ENCODE peak calls at places on chromosomes 6 and 20, in ten cellular contexts. B is activated CD4-positive, alpha-beta T cell treated with anti-CD3 and anti-CD28 coated beads, Interleukin-2, amount 10 ng/mL, durations not matched to agents 7 days and 5 days; H is pons; Z is RWPE1; M is WTC11; F is DMS 273 treated with DMSO at 0.1 percent for 48 hours; X is NCI-H1092 treated with DMSO at 0.1 percent for 48 hours; W is GDM1; K is AG08395; E is right atrium auricular region. I is an unnamed sample.

GRCh38 chr6:138815797-138816528 is 20.1 kb downstream of the ECT2L start:
- DNase-seq in H (peak), E (no peak), M (no peak), X (peak), W (peak), F (peak), B (no peak), Z (peak), K (peak), I (peak)

GRCh38 chr20:58389968-58390658 is 1.1 kb downstream of the VAPB start:
- DNase-seq in X (no peak), M (no peak), E (no peak), H (no peak), F (no peak), Z (no peak), K (no peak), B (no peak), W (no peak), I (no peak)

GRCh38 chr6:156543431-156543830 is 233.7 kb upstream of the ARID1B start:
- DNase-seq in H (no peak), F (no peak), E (no peak), W (no peak), B (no peak), X (no peak), K (no peak), Z (no peak), M (no peak), I (no peak)

GRCh38 chr6:38852215-38852614 is 137.1 kb downstream of the DNAH8 start:
- DNase-seq in X (no peak), F (no peak), K (no peak), B (no peak), M (no peak), Z (no peak), H (no peak), E (no peak), W (no peak), I (no peak)

GRCh38 chr6:40957616-40958492 is 81.2 kb downstream of the UNC5CL start:
- DNase-seq in B (no peak), E (no peak), K (peak), M (no peak), Z (peak), W (no peak), X (no peak), H (no peak), F (no peak), I (peak)

GRCh38 chr20:50251992-50252491 is 61.4 kb downstream of the CEBPB start:
- DNase-seq in M (no peak), H (no peak), F (no peak), Z (no peak), W (no peak), E (no peak), B (no peak), K (peak), X (no peak), I (peak)

GRCh38 chr6:84769247-84769646 is 4.8 kb upstream of the TBX18 start:
- DNase-seq in K (no peak), H (no peak), M (no peak), X (no peak), E (no peak), F (no peak), Z (no peak), W (no peak), B (no peak), I (no peak)

GRCh38 chr6:130046711-130047439 is 28.5 kb downstream of the L3MBTL3 start:
- DNase-seq in E (no peak), W (no peak), B (no peak), X (no peak), Z (no peak), M (no peak), K (no peak), F (no peak), H (no peak), I (no peak)

GRCh38 chr20:42074944-42075343 is 456.8 kb upstream of the CHD6 start:
- DNase-seq in X (no peak), Z (no peak), H (peak), F (no peak), W (no peak), K (no peak), B (no peak), E (no peak), M (no peak), I (no peak)